ENCODE peak calls at places on chromosomes 4 and X, in five cellular contexts. One of them, this sample, is unnamed.

GRCh38 chr4:87042986-87043820 is 108.4 kb downstream of the AFF1 start:
- DNase-seq in H9: no peak
- DNase-seq in neuronal stem cell: no peak
- DNase-seq in trophoblast cell: peak
- DNase-seq in H1: no peak
- DNase-seq in this sample: no peak

GRCh38 chr4:36841583-36842326 is 402.8 kb upstream of the NWD2 start:
- DNase-seq in H9: no peak
- DNase-seq in neuronal stem cell: no peak
- DNase-seq in H1: no peak
- DNase-seq in trophoblast cell: no peak
- DNase-seq in this sample: no peak

GRCh38 chrX:149259241-149259640 is 245.9 kb downstream of the IDS start:
- DNase-seq in H9: no peak
- DNase-seq in trophoblast cell: peak
- DNase-seq in H1: no peak
- DNase-seq in neuronal stem cell: no peak
- DNase-seq in this sample: no peak

GRCh38 chr4:1035510-1035909 is 24.1 kb downstream of the FGFRL1 start:
- DNase-seq in H1: no peak
- DNase-seq in neuronal stem cell: no peak
- DNase-seq in trophoblast cell: no peak
- DNase-seq in H9: no peak
- DNase-seq in this sample: no peak

GRCh38 chr4:4750187-4750586 is 109.3 kb upstream of the MSX1 start:
- DNase-seq in neuronal stem cell: no peak
- DNase-seq in trophoblast cell: no peak
- DNase-seq in H1: no peak
- DNase-seq in H9: peak
- DNase-seq in this sample: no peak

GRCh38 chrX:128518508-128518907 is 466.3 kb upstream of the ACTRT1 start:
- DNase-seq in trophoblast cell: peak
- DNase-seq in H1: no peak
- DNase-seq in neuronal stem cell: no peak
- DNase-seq in H9: no peak
- DNase-seq in this sample: peak

GRCh38 chr4:82543131-82543530 is 18.7 kb downstream of the TMEM150C start:
- DNase-seq in trophoblast cell: no peak
- DNase-seq in H1: no peak
- DNase-seq in neuronal stem cell: no peak
- DNase-seq in H9: no peak
- DNase-seq in this sample: no peak

GRCh38 chrX:76427560-76428242 is at the start of gene MAGEE1:
- DNase-seq in trophoblast cell: peak
- DNase-seq in H9: peak
- DNase-seq in neuronal stem cell: peak
- DNase-seq in H1: no peak
- DNase-seq in this sample: peak

GRCh38 chrX:111507931-111508330 is 3.5 kb upstream of the SERTM2 start:
- DNase-seq in H1: no peak
- DNase-seq in neuronal stem cell: no peak
- DNase-seq in H9: no peak
- DNase-seq in trophoblast cell: no peak
- DNase-seq in this sample: peak

GRCh38 chrX:102959471-102959870 is 22.4 kb downstream of the RAB40AL start:
- DNase-seq in trophoblast cell: peak
- DNase-seq in H1: no peak
- DNase-seq in H9: no peak
- DNase-seq in neuronal stem cell: no peak
- DNase-seq in this sample: peak

GRCh38 chr4:10460313-10461047 is 3.3 kb upstream of the ZNF518B start:
- DNase-seq in H9: no peak
- DNase-seq in H1: no peak
- DNase-seq in trophoblast cell: no peak
- DNase-seq in neuronal stem cell: no peak
- DNase-seq in this sample: no peak

GRCh38 chrX:22323541-22323940 is 50.8 kb downstream of the CBLL2 start:
- DNase-seq in trophoblast cell: no peak
- DNase-seq in neuronal stem cell: no peak
- DNase-seq in H9: no peak
- DNase-seq in H1: no peak
- DNase-seq in this sample: peak

GRCh38 chrX:119573222-119573621 is 1.1 kb upstream of the UBE2A start:
- DNase-seq in H1: no peak
- DNase-seq in H9: no peak
- DNase-seq in trophoblast cell: peak
- DNase-seq in neuronal stem cell: no peak
- DNase-seq in this sample: no peak

GRCh38 chr4:105620640-105621323 is 68.4 kb downstream of the ARHGEF38 start:
- DNase-seq in H1: no peak
- DNase-seq in H9: no peak
- DNase-seq in trophoblast cell: no peak
- DNase-seq in neuronal stem cell: no peak
- DNase-seq in this sample: peak

GRCh38 chr4:31294655-31295054 is 574.5 kb downstream of the PCDH7 start:
- DNase-seq in neuronal stem cell: no peak
- DNase-seq in H1: no peak
- DNase-seq in trophoblast cell: no peak
- DNase-seq in H9: no peak
- DNase-seq in this sample: no peak

GRCh38 chr4:6239486-6239885 is 30.2 kb upstream of the WFS1 start:
- DNase-seq in H1: no peak
- DNase-seq in H9: no peak
- DNase-seq in neuronal stem cell: no peak
- DNase-seq in trophoblast cell: no peak
- DNase-seq in this sample: no peak

GRCh38 chr4:41287005-41287404 is 30.3 kb downstream of the UCHL1 start:
- DNase-seq in H9: no peak
- DNase-seq in neuronal stem cell: no peak
- DNase-seq in trophoblast cell: peak
- DNase-seq in H1: no peak
- DNase-seq in this sample: peak

GRCh38 chr4:140762202-140762601 is 6.0 kb upstream of the TBC1D9 start:
- DNase-seq in trophoblast cell: peak
- DNase-seq in neuronal stem cell: no peak
- DNase-seq in H1: no peak
- DNase-seq in H9: no peak
- DNase-seq in this sample: no peak

GRCh38 chrX:130575831-130576404 is 174.1 kb downstream of the RBMX2 start:
- DNase-seq in H9: peak
- DNase-seq in trophoblast cell: peak
- DNase-seq in neuronal stem cell: peak
- DNase-seq in H1: peak
- DNase-seq in this sample: peak

GRCh38 chr4:48079972-48080391 is 54.1 kb downstream of the TXK start:
- DNase-seq in H9: no peak
- DNase-seq in trophoblast cell: peak
- DNase-seq in H1: no peak
- DNase-seq in neuronal stem cell: no peak
- DNase-seq in this sample: peak

GRCh38 chrX:112056886-112057285 is 25.7 kb downstream of the TRPC5 start:
- DNase-seq in trophoblast cell: no peak
- DNase-seq in neuronal stem cell: no peak
- DNase-seq in H9: no peak
- DNase-seq in H1: no peak
- DNase-seq in this sample: no peak

GRCh38 chrX:135707880-135708279 is 5.6 kb upstream of the CT45A1 start:
- DNase-seq in H9: peak
- DNase-seq in neuronal stem cell: no peak
- DNase-seq in H1: peak
- DNase-seq in trophoblast cell: peak
- DNase-seq in this sample: no peak

GRCh38 chrX:67544281-67544680 is 460 bp downstream of the AR start:
- DNase-seq in trophoblast cell: no peak
- DNase-seq in neuronal stem cell: peak
- DNase-seq in H9: peak
- DNase-seq in H1: no peak
- DNase-seq in this sample: peak

GRCh38 chr4:31365006-31365690 is 645.0 kb downstream of the PCDH7 start:
- DNase-seq in neuronal stem cell: no peak
- DNase-seq in trophoblast cell: no peak
- DNase-seq in H9: no peak
- DNase-seq in H1: no peak
- DNase-seq in this sample: no peak

GRCh38 chr4:1981251-1982055 is 27.3 kb downstream of the NELFA start:
- DNase-seq in neuronal stem cell: no peak
- DNase-seq in H1: no peak
- DNase-seq in trophoblast cell: no peak
- DNase-seq in H9: peak
- DNase-seq in this sample: no peak

GRCh38 chr4:110959041-110959643 is 336.3 kb upstream of the PITX2 start:
- DNase-seq in neuronal stem cell: no peak
- DNase-seq in trophoblast cell: peak
- DNase-seq in H1: no peak
- DNase-seq in H9: no peak
- DNase-seq in this sample: peak

GRCh38 chr4:177569443-177569842 is 127.2 kb upstream of the AGA start:
- DNase-seq in H9: no peak
- DNase-seq in neuronal stem cell: no peak
- DNase-seq in trophoblast cell: peak
- DNase-seq in H1: no peak
- DNase-seq in this sample: no peak

GRCh38 chr4:171650543-171650942 is 162.7 kb upstream of the GALNTL6 start:
- DNase-seq in neuronal stem cell: no peak
- DNase-seq in H9: peak
- DNase-seq in trophoblast cell: no peak
- DNase-seq in H1: no peak
- DNase-seq in this sample: no peak

GRCh38 chr4:40205259-40206198 is 8.7 kb downstream of the RHOH start:
- DNase-seq in trophoblast cell: peak
- DNase-seq in H9: no peak
- DNase-seq in neuronal stem cell: no peak
- DNase-seq in H1: no peak
- DNase-seq in this sample: no peak

GRCh38 chrX:141701081-141701480 is 2.5 kb upstream of the SPANXD start:
- DNase-seq in H1: no peak
- DNase-seq in H9: no peak
- DNase-seq in neuronal stem cell: no peak
- DNase-seq in trophoblast cell: no peak
- DNase-seq in this sample: no peak

GRCh38 chr4:176545886-176546285 is 226.1 kb downstream of the SPCS3 start:
- DNase-seq in H1: no peak
- DNase-seq in trophoblast cell: peak
- DNase-seq in neuronal stem cell: no peak
- DNase-seq in H9: no peak
- DNase-seq in this sample: peak

GRCh38 chr4:5137226-5137625 is 85.9 kb downstream of the STK32B start:
- DNase-seq in neuronal stem cell: no peak
- DNase-seq in H1: no peak
- DNase-seq in trophoblast cell: no peak
- DNase-seq in H9: no peak
- DNase-seq in this sample: no peak

GRCh38 chr4:2746891-2747695 is 9.0 kb downstream of the TNIP2 start:
- DNase-seq in neuronal stem cell: no peak
- DNase-seq in trophoblast cell: no peak
- DNase-seq in H1: no peak
- DNase-seq in H9: no peak
- DNase-seq in this sample: no peak

GRCh38 chr4:10281996-10282395 is 165.4 kb upstream of the WDR1 start:
- DNase-seq in H9: no peak
- DNase-seq in neuronal stem cell: no peak
- DNase-seq in trophoblast cell: peak
- DNase-seq in H1: no peak
- DNase-seq in this sample: no peak

GRCh38 chrX:108268434-108269080 is 169.7 kb downstream of the COL4A6 start:
- DNase-seq in neuronal stem cell: no peak
- DNase-seq in H1: no peak
- DNase-seq in H9: no peak
- DNase-seq in trophoblast cell: no peak
- DNase-seq in this sample: no peak

GRCh38 chrX:71870337-71871098 is 40.1 kb upstream of the NHSL2 start:
- DNase-seq in neuronal stem cell: peak
- DNase-seq in H9: peak
- DNase-seq in H1: peak
- DNase-seq in trophoblast cell: no peak
- DNase-seq in this sample: peak

GRCh38 chrX:39582091-39582490 is 515.7 kb downstream of the BCOR start:
- DNase-seq in neuronal stem cell: no peak
- DNase-seq in H9: no peak
- DNase-seq in trophoblast cell: peak
- DNase-seq in H1: no peak
- DNase-seq in this sample: no peak

GRCh38 chr4:76410621-76411020 is 10.3 kb downstream of the CCDC158 start:
- DNase-seq in neuronal stem cell: no peak
- DNase-seq in H9: no peak
- DNase-seq in H1: no peak
- DNase-seq in trophoblast cell: no peak
- DNase-seq in this sample: no peak
- H2BK12ac ChIP-seq in neuronal stem cell: no peak
- H2BK12ac ChIP-seq in H9: no peak
- H2BK12ac ChIP-seq in H1: no peak
- H2BK12ac ChIP-seq in trophoblast cell: no peak
- H2BK12ac ChIP-seq in this sample: no peak

GRCh38 chrX:41259516-41259915 is 74.4 kb upstream of the DDX3X start:
- DNase-seq in neuronal stem cell: no peak
- DNase-seq in H9: peak
- DNase-seq in trophoblast cell: peak
- DNase-seq in H1: no peak
- DNase-seq in this sample: no peak

GRCh38 chrX:41258281-41258680 is 75.7 kb upstream of the DDX3X start:
- DNase-seq in H1: no peak
- DNase-seq in H9: no peak
- DNase-seq in trophoblast cell: no peak
- DNase-seq in neuronal stem cell: no peak
- DNase-seq in this sample: no peak

GRCh38 chrX:41258871-41259270 is 75.1 kb upstream of the DDX3X start:
- DNase-seq in trophoblast cell: peak
- DNase-seq in H9: no peak
- DNase-seq in neuronal stem cell: no peak
- DNase-seq in H1: no peak
- DNase-seq in this sample: no peak
- H2BK12ac ChIP-seq in trophoblast cell: no peak
- H2BK12ac ChIP-seq in H9: no peak
- H2BK12ac ChIP-seq in neuronal stem cell: no peak
- H2BK12ac ChIP-seq in H1: no peak
- H2BK12ac ChIP-seq in this sample: no peak

GRCh38 chr4:94571301-94571700 is 119.6 kb downstream of the PDLIM5 start:
- DNase-seq in H1: no peak
- DNase-seq in trophoblast cell: no peak
- DNase-seq in neuronal stem cell: no peak
- DNase-seq in H9: no peak
- DNase-seq in this sample: no peak
- H2BK12ac ChIP-seq in H1: no peak
- H2BK12ac ChIP-seq in trophoblast cell: no peak
- H2BK12ac ChIP-seq in neuronal stem cell: no peak
- H2BK12ac ChIP-seq in H9: no peak
- H2BK12ac ChIP-seq in this sample: peak

GRCh38 chr4:65296246-65296645 is 374.0 kb downstream of the EPHA5 start:
- DNase-seq in H9: no peak
- DNase-seq in neuronal stem cell: no peak
- DNase-seq in trophoblast cell: no peak
- DNase-seq in H1: no peak
- DNase-seq in this sample: no peak
- H2BK12ac ChIP-seq in H9: no peak
- H2BK12ac ChIP-seq in neuronal stem cell: no peak
- H2BK12ac ChIP-seq in trophoblast cell: no peak
- H2BK12ac ChIP-seq in H1: no peak
- H2BK12ac ChIP-seq in this sample: no peak

This sample was measured in mesenchymal stem cell.